ENCODE peak calls at places on chromosomes 2 and 18, in five cellular contexts. C is HEK293T, I is K562, S is GM12878, N is HepG2. E is an unnamed sample.
A peak's percentile ranks its signal among the peaks of the same experiment; 100 is the strongest.

GRCh38 chr2:62201307-62201706 is 5.4 kb downstream of the B3GNT2 start:
- DNase-seq in C (no peak), I (no peak), S (no peak), N (no peak), E (no peak)

GRCh38 chr2:74498500-74499268 is 719 bp downstream of the LBX2 start:
- DNase-seq in C (no peak), I (no peak), S (no peak), N (no peak), E (peak; percentile 49)

GRCh38 chr2:74762789-74763188 is 71.1 kb upstream of the HK2 start:
- DNase-seq in C (no peak), I (peak; percentile 19), S (no peak), N (peak; percentile 79), E (no peak)

GRCh38 chr2:59029058-59029457 is 787.9 kb upstream of the FANCL start:
- DNase-seq in C (no peak), I (no peak), S (no peak), N (no peak), E (no peak)

GRCh38 chr2:206873426-206873825 is 65.9 kb upstream of the CPO start:
- DNase-seq in C (no peak), I (peak; percentile 2), S (no peak), N (no peak), E (peak; percentile 54)

GRCh38 chr2:42060028-42060427 is 12.2 kb downstream of the PKDCC start:
- DNase-seq in C (no peak), I (no peak), S (no peak), N (no peak), E (no peak)

GRCh38 chr18:160831-161570 is 2.6 kb downstream of the USP14 start:
- DNase-seq in C (no peak), I (no peak), S (no peak), N (no peak), E (no peak)

GRCh38 chr2:179578171-179578916 is 283.1 kb downstream of the ZNF385B start:
- DNase-seq in C (no peak), I (no peak), S (no peak), N (no peak), E (no peak)

GRCh38 chr2:160463245-160463644 is 30.4 kb downstream of the RBMS1 start:
- DNase-seq in C (no peak), I (no peak), S (no peak), N (no peak), E (no peak)

GRCh38 chr18:5237083-5237722 is 40.1 kb upstream of the AKAIN1 start:
- DNase-seq in C (no peak), I (peak; percentile 51), S (no peak), N (peak; percentile 30), E (no peak)

GRCh38 chr2:25215948-25216679 is 47.7 kb upstream of the POMC start:
- DNase-seq in C (no peak), I (no peak), S (no peak), N (no peak), E (peak; percentile 35)

GRCh38 chr2:222423186-222423585 is 1.2 kb upstream of the SGPP2 start:
- DNase-seq in C (no peak), I (no peak), S (no peak), N (no peak), E (no peak)

GRCh38 chr2:21454839-21455238 is 331.1 kb downstream of the TDRD15 start:
- DNase-seq in C (no peak), I (no peak), S (no peak), N (no peak), E (no peak)

GRCh38 chr2:23637011-23637778 is 252.2 kb downstream of the KLHL29 start:
- DNase-seq in C (no peak), I (no peak), S (no peak), N (no peak), E (peak; percentile 94)

GRCh38 chr2:236177604-236177966 is 9.4 kb upstream of the GBX2 start:
- DNase-seq in C (peak; percentile 61), I (peak; percentile 68), S (no peak), N (peak; percentile 57), E (peak; percentile 87)

GRCh38 chr2:37417321-37417720 is 72.9 kb downstream of the QPCT start:
- DNase-seq in C (no peak), I (no peak), S (no peak), N (no peak), E (no peak)

GRCh38 chr2:63049291-63050185 is 1.1 kb upstream of the OTX1 start:
- DNase-seq in C (peak; percentile 24), I (no peak), S (no peak), N (no peak), E (peak; percentile 53)

GRCh38 chr2:229350928-229351327 is 79.8 kb upstream of the PID1 start:
- DNase-seq in C (no peak), I (no peak), S (no peak), N (no peak), E (no peak)

GRCh38 chr18:58320907-58321561 is 277.0 kb downstream of the NEDD4L start:
- DNase-seq in C (no peak), I (no peak), S (no peak), N (no peak), E (no peak)

GRCh38 chr2:212424090-212424489 is 114.5 kb downstream of the ERBB4 start:
- DNase-seq in C (no peak), I (no peak), S (no peak), N (peak; percentile 53), E (no peak)

GRCh38 chr2:212427031-212427430 is 111.6 kb downstream of the ERBB4 start:
- DNase-seq in C (no peak), I (no peak), S (no peak), N (no peak), E (no peak)

GRCh38 chr2:212416126-212416525 is 122.5 kb downstream of the ERBB4 start:
- DNase-seq in C (no peak), I (no peak), S (no peak), N (no peak), E (no peak)

GRCh38 chr2:212423089-212423488 is 115.5 kb downstream of the ERBB4 start:
- DNase-seq in C (no peak), I (no peak), S (no peak), N (no peak), E (no peak)

DNA sequence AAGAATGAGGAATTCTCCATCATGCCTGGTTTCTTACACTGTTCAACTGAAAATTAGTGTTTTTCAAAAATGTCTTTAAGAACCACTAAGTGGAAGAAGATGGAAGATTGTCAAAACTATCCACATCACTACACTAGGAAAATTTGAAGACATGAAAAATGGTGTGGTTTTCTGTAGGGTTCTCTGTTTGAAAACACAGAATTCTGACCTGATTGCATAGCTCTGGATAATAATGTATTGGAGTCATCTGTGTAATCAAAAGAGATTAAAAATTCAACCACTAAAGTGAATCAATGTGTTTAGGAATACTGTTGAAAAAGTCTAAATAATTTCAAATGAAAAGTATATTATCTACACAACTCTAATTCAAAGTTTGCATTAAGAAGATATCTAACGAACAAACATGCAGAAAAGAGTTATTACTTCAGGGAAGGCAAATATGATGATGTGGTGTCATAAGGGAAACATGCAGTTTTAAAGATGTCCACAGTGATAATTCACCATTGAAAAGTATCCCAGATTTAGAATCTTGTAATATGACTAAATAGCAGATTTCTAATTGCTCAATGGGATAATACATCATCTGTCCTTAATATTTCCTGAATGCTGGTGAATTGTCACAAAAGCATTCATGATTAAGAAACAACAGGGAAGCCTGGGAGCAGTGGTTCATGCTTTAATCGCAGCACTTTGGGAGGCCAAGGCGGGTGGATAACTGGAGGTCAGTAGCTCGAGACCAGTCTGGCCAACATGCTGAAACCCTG is 116.8 kb downstream of the ERBB4 start:
- DNase-seq in C (no peak), I (no peak), S (no peak), N (no peak), E (no peak)
- TF ChIP-seq FOXM1 in C (no peak), I (no peak), S (no peak), N (no peak), E (peak; percentile 58)

GRCh38 chr18:49517483-49517882 is 30.4 kb upstream of the C18orf32 start:
- DNase-seq in C (no peak), I (no peak), S (no peak), N (no peak), E (no peak)

GRCh38 chr18:49510393-49511115 is 23.5 kb upstream of the C18orf32 start:
- DNase-seq in C (peak; percentile 50), I (peak; percentile 53), S (no peak), N (no peak), E (peak; percentile 69)

GRCh38 chr18:49519041-49519971 is 32.3 kb upstream of the C18orf32 start:
- DNase-seq in C (no peak), I (no peak), S (no peak), N (no peak), E (no peak)

DNA sequence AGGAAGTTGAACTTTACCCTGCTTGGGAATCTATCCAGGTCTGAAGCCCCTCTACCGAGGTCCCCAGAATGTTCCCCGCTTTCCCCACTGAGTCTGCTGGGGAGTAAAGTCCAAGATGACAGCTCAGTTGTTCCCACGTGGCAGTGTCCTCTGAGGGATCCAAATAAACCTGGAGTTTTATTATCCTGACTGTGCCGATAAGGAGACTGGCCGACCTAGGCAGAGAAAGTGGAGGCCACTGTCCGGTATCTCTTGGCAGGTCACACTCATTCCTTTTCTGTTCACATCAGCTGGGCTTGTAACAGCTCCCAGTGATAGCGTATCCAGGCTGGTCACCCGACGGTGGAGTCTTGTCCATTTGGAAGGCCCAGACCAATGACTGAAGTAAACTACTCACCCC is 27.5 kb upstream of the C18orf32 start:
- DNase-seq in C (no peak), I (peak; percentile 39), S (no peak), N (peak; percentile 45), E (no peak)
- TF ChIP-seq FOXM1 in C (no peak), I (no peak), S (no peak), N (no peak), E (no peak)

GRCh38 chr2:100245681-100246080 is 76.6 kb downstream of the LONRF2 start:
- DNase-seq in C (no peak), I (no peak), S (no peak), N (no peak), E (no peak)
- TF ChIP-seq FOXM1 in C (no peak), I (no peak), S (no peak), N (no peak), E (no peak)

GRCh38 chr18:26702023-26702422 is 153.7 kb upstream of the KCTD1 start:
- DNase-seq in C (no peak), I (no peak), S (no peak), N (no peak), E (no peak)

GRCh38 chr18:26700728-26701127 is 152.4 kb upstream of the KCTD1 start:
- DNase-seq in C (no peak), I (no peak), S (no peak), N (no peak), E (no peak)

GRCh38 chr18:26700201-26700600 is 151.8 kb upstream of the KCTD1 start:
- DNase-seq in C (no peak), I (no peak), S (no peak), N (no peak), E (no peak)

GRCh38 chr18:26706796-26707406 is 158.5 kb upstream of the KCTD1 start:
- DNase-seq in C (no peak), I (no peak), S (no peak), N (no peak), E (no peak)

DNA sequence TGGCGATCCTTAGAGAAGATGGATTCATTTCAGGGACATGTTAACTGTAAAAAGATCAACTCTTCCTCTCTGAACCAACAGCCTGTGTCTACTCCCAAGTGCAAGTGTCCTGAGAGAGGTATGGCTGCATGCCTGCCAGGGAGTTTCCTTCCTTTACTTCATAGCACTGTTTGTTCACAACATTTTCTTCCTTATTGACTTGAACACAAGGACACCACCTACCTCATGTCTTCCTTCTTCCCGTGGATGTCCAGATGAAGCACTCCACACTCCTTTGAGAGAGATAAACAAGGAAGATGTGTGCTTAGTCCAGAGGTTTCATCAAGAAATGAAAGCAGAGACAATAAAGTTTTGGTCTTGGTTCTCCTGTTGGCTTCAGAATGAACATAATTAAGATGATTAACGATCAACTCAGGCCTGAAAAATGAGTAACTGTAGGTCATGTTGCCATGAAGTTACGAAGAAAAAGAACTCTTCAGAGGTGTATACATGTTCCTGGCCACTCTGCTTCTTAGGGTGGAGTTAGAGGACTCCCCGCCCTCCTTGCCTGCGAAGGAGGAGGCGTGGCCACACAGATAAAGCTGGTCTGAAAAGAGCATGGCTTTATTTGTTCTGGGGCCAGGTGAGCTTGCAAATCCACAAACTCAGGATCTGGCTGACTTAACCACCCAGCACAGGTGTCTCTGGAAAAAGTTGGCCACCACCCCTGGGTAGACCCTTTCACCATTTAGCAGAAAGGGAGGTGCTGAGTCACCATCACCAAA is 155.0 kb upstream of the KCTD1 start:
- DNase-seq in C (no peak), I (peak; percentile 12), S (no peak), N (no peak), E (no peak)
- TF ChIP-seq FOXM1 in C (no peak), I (no peak), S (no peak), N (no peak), E (no peak)

E was measured in SK-N-SH.